ENCODE peak calls at places on chromosome 13, in four cellular contexts. Q, S, X and I are unnamed samples.

GRCh38 chr13:85661639-85662038 is 137.6 kb downstream of the SLITRK6 start:
- DNase-seq in S (no peak), Q (no peak), X (no peak), I (no peak)

GRCh38 chr13:64849174-64849573 is 2381.0 kb downstream of the PCDH9 start:
- DNase-seq in S (no peak), X (no peak), Q (no peak), I (no peak)

GRCh38 chr13:20402881-20403280 is 122.8 kb downstream of the CRYL1 start:
- DNase-seq in Q (no peak), X (no peak), S (no peak), I (no peak)

GRCh38 chr13:49585220-49586157 is at the start of gene RCBTB1:
- DNase-seq in S (peak; percentile 74), X (peak; percentile 37), Q (peak; percentile 97), I (peak; percentile 75)

GRCh38 chr13:39049274-39049673 is 11.0 kb downstream of the NHLRC3 start:
- DNase-seq in Q (no peak), S (no peak), X (no peak), I (no peak)

GRCh38 chr13:114021464-114022308 is 47.8 kb upstream of the C13orf46 start:
- DNase-seq in X (no peak), Q (no peak), S (no peak), I (peak; percentile 64)

GRCh38 chr13:47218611-47219010 is 321.8 kb upstream of the HTR2A start:
- DNase-seq in X (no peak), S (no peak), Q (no peak), I (no peak)

GRCh38 chr13:82176761-82177160 is 1705.5 kb downstream of the SLITRK1 start:
- DNase-seq in X (no peak), S (no peak), Q (no peak), I (no peak)

GRCh38 chr13:74554581-74555290 is 420.5 kb upstream of the KLF12 start:
- DNase-seq in Q (no peak), S (no peak), X (no peak), I (no peak)

GRCh38 chr13:104900186-104900817 is 1635.2 kb downstream of the EFNB2 start:
- DNase-seq in Q (no peak), X (no peak), S (no peak), I (no peak)

GRCh38 chr13:40026741-40027140 is 371.3 kb downstream of the COG6 start:
- DNase-seq in X (peak; percentile 19), S (no peak), Q (no peak), I (no peak)

GRCh38 chr13:21872795-21873194 is 201.9 kb downstream of the FGF9 start:
- DNase-seq in Q (peak; percentile 14), X (no peak), S (no peak), I (no peak)

GRCh38 chr13:30148171-30148754 is 159.1 kb downstream of the KATNAL1 start:
- DNase-seq in X (no peak), S (no peak), Q (no peak), I (no peak)

GRCh38 chr13:113657851-113658741 is at the start of gene ATP4B:
- DNase-seq in Q (no peak), X (no peak), S (no peak), I (no peak)

GRCh38 chr13:33537691-33538090 is 252.1 kb upstream of the STARD13 start:
- DNase-seq in Q (no peak), S (peak; percentile 26), X (no peak), I (peak; percentile 24)

GRCh38 chr13:94416454-94417080 is 62.9 kb downstream of the DCT start:
- DNase-seq in Q (peak; percentile 10), X (no peak), S (no peak), I (peak; percentile 4)

GRCh38 chr13:100646030-100646673 is 28.4 kb downstream of the TMTC4 start:
- DNase-seq in X (no peak), Q (peak; percentile 26), S (no peak), I (peak; percentile 75)

GRCh38 chr13:94014461-94014860 is 465.0 kb downstream of the DCT start:
- DNase-seq in Q (no peak), X (no peak), S (no peak), I (no peak)

GRCh38 chr13:114058051-114058867 is 74.2 kb downstream of the RASA3 start:
- DNase-seq in Q (no peak), X (no peak), S (no peak), I (no peak)

GRCh38 chr13:21399741-21400140 is 59.4 kb downstream of the ZDHHC20 start:
- DNase-seq in S (no peak), X (no peak), Q (no peak), I (no peak)

GRCh38 chr13:27960362-27961226 is 8.5 kb downstream of the CDX2 start:
- DNase-seq in S (peak; percentile 53), Q (peak; percentile 55), X (no peak), I (no peak)

GRCh38 chr13:97600438-97601080 is 166.6 kb downstream of the RAP2A start:
- DNase-seq in X (no peak), S (no peak), Q (no peak), I (no peak)

GRCh38 chr13:59425211-59425721 is 738.5 kb downstream of the DIAPH3 start:
- DNase-seq in S (no peak), X (no peak), Q (peak; percentile 15), I (no peak)

GRCh38 chr13:54486421-54487166 is 1458.0 kb downstream of the OLFM4 start:
- DNase-seq in S (no peak), Q (no peak), X (no peak), I (no peak)

GRCh38 chr13:60358453-60358852 is 38.6 kb upstream of the TDRD3 start:
- DNase-seq in S (no peak), Q (no peak), X (no peak), I (no peak)

GRCh38 chr13:30341815-30342570 is 34.6 kb upstream of the KATNAL1 start:
- DNase-seq in Q (peak; percentile 86), S (no peak), X (no peak), I (peak; percentile 71)

GRCh38 chr13:110319774-110320509 is 12.9 kb downstream of the COL4A2 start:
- DNase-seq in X (no peak), S (no peak), Q (peak; percentile 78), I (no peak)

GRCh38 chr13:46578590-46578975 is 25.6 kb downstream of the LRCH1 start:
- DNase-seq in Q (no peak), X (no peak), S (no peak), I (no peak)

GRCh38 chr13:27005556-27005955 is 166.1 kb downstream of the USP12 start:
- DNase-seq in X (no peak), Q (no peak), S (peak; percentile 61), I (peak; percentile 51)

GRCh38 chr13:26406791-26407190 is 150.7 kb upstream of the WASF3 start:
- DNase-seq in X (no peak), Q (no peak), S (no peak), I (no peak)

GRCh38 chr13:109914111-109914510 is 127.7 kb upstream of the IRS2 start:
- DNase-seq in Q (no peak), S (no peak), X (no peak), I (no peak)

GRCh38 chr13:27712421-27712820 is 79.9 kb upstream of the GSX1 start:
- DNase-seq in X (no peak), Q (no peak), S (peak; percentile 14), I (no peak)

GRCh38 chr13:85665286-85665685 is 133.9 kb downstream of the SLITRK6 start:
- DNase-seq in S (peak; percentile 51), Q (peak; percentile 4), X (no peak), I (no peak)